ENCODE peak calls at places on chromosomes 7 and 10, in four cellular contexts. X is HepG2, P is K562, F is WTC11. M is an unnamed sample.

GRCh38 chr7:268991-269390 is 21.0 kb upstream of the FOXL3 start:
- DNase-seq in P (no peak), X (no peak), F (no peak), M (no peak)

GRCh38 chr7:116434820-116435341 is 64.7 kb upstream of the CAV2 start:
- DNase-seq in X (no peak), P (no peak), F (no peak), M (no peak)

GRCh38 chr7:15199482-15199881 is 296.9 kb upstream of the DGKB start:
- DNase-seq in X (no peak), P (no peak), F (no peak), M (no peak)

GRCh38 chr10:112783653-112784426 is 166.2 kb upstream of the TCF7L2 start:
- DNase-seq in P (no peak), X (no peak), F (no peak), M (no peak)

GRCh38 chr10:128499956-128500355 is 373.7 kb upstream of the MKI67 start:
- DNase-seq in X (no peak), F (no peak), P (peak), M (no peak)

GRCh38 chr7:47198159-47198558 is 383.8 kb downstream of the TNS3 start:
- DNase-seq in P (no peak), X (no peak), F (no peak), M (no peak)

GRCh38 chr10:28020080-28020860 is 21.4 kb upstream of the ODAD2 start:
- DNase-seq in P (no peak), F (no peak), X (no peak), M (no peak)

GRCh38 chr7:114860196-114860595 is 61.7 kb upstream of the MDFIC start:
- DNase-seq in P (no peak), X (no peak), F (no peak), M (no peak)

GRCh38 chr7:5234852-5235831 is 45.1 kb downstream of the WIPI2 start:
- DNase-seq in P (no peak), X (no peak), F (no peak), M (peak)

GRCh38 chr10:64196638-64197315 is 675.6 kb downstream of the REEP3 start:
- DNase-seq in P (no peak), X (no peak), F (no peak), M (no peak)

GRCh38 chr10:98404571-98405396 is 10.2 kb downstream of the PYROXD2 start:
- DNase-seq in F (no peak), P (no peak), X (no peak), M (no peak)

GRCh38 chr7:44043902-44044301 is 600 bp upstream of the DBNL start:
- DNase-seq in F (no peak), P (no peak), X (no peak), M (no peak)

GRCh38 chr10:70664702-70665195 is 7.6 kb upstream of the ADAMTS14 start:
- DNase-seq in X (peak), F (no peak), P (peak), M (no peak)

GRCh38 chr10:6114758-6115410 is 26.1 kb downstream of the RBM17 start:
- DNase-seq in X (no peak), P (no peak), F (no peak), M (no peak)

GRCh38 chr10:77290528-77291155 is 347.0 kb downstream of the KCNMA1 start:
- DNase-seq in P (no peak), F (no peak), X (no peak), M (no peak)

GRCh38 chr7:47604496-47604890 is 22.6 kb upstream of the TNS3 start:
- DNase-seq in P (no peak), X (no peak), F (no peak), M (no peak)

GRCh38 chr10:89312973-89313372 is 11.1 kb downstream of the IFIT2 start:
- DNase-seq in P (no peak), F (no peak), X (no peak), M (no peak)

GRCh38 chr7:55020481-55020871 is 1.7 kb downstream of the EGFR start:
- DNase-seq in X (no peak), P (no peak), F (no peak), M (no peak)

GRCh38 chr7:3899559-3899991 is 598.5 kb downstream of the SDK1 start:
- DNase-seq in F (no peak), P (no peak), X (no peak), M (no peak)

GRCh38 chr7:129611246-129612111 is at the start of gene NRF1:
- DNase-seq in P (peak), F (peak), X (peak), M (peak)

GRCh38 chr7:102425639-102426267 is 7.6 kb upstream of the ORAI2 start:
- DNase-seq in P (no peak), F (peak), X (no peak), M (peak)

GRCh38 chr10:48612241-48612943 is 7.5 kb upstream of the ARHGAP22 start:
- DNase-seq in F (no peak), X (no peak), P (no peak), M (no peak)

GRCh38 chr7:938546-939185 is 15.8 kb downstream of the ADAP1 start:
- DNase-seq in X (no peak), P (no peak), F (no peak), M (no peak)

GRCh38 chr7:104804696-104805095 is 209.3 kb upstream of the KMT2E start:
- DNase-seq in P (no peak), F (no peak), X (no peak), M (no peak)

GRCh38 chr10:132021504-132022143 is 39.9 kb upstream of the BNIP3 start:
- DNase-seq in X (no peak), P (no peak), F (no peak), M (no peak)

GRCh38 chr10:132753596-132753995 is 32.4 kb downstream of the NKX6-2 start:
- DNase-seq in F (no peak), P (no peak), X (no peak), M (no peak)

GRCh38 chr10:93481213-93481930 is 762 bp downstream of the MYOF start:
- DNase-seq in X (no peak), P (no peak), F (no peak), M (no peak)

GRCh38 chr10:10938676-10939075 is 79.0 kb upstream of the CELF2 start:
- DNase-seq in X (no peak), F (no peak), P (no peak), M (no peak)

GRCh38 chr10:29256531-29256930 is 32.3 kb upstream of the LYZL1 start:
- DNase-seq in P (no peak), X (no peak), F (no peak), M (no peak)

GRCh38 chr10:76998451-76998850 is 639.2 kb downstream of the KCNMA1 start:
- DNase-seq in P (no peak), X (no peak), F (no peak), M (no peak)

GRCh38 chr10:1737222-1738061 is at the start of gene ADARB2:
- DNase-seq in X (no peak), P (no peak), F (peak), M (peak)

GRCh38 chr7:98240961-98241673 is 10.9 kb downstream of the TECPR1 start:
- DNase-seq in X (peak), P (peak), F (peak), M (no peak)

GRCh38 chr7:85261341-85261740 is 74.5 kb upstream of the SEMA3D start:
- DNase-seq in F (no peak), X (no peak), P (no peak), M (no peak)

GRCh38 chr7:33339074-33339805 is 209.9 kb downstream of the BBS9 start:
- DNase-seq in F (no peak), X (no peak), P (no peak), M (no peak)

GRCh38 chr7:33336820-33337219 is 207.5 kb downstream of the BBS9 start:
- DNase-seq in F (no peak), P (no peak), X (no peak), M (peak)

DNA sequence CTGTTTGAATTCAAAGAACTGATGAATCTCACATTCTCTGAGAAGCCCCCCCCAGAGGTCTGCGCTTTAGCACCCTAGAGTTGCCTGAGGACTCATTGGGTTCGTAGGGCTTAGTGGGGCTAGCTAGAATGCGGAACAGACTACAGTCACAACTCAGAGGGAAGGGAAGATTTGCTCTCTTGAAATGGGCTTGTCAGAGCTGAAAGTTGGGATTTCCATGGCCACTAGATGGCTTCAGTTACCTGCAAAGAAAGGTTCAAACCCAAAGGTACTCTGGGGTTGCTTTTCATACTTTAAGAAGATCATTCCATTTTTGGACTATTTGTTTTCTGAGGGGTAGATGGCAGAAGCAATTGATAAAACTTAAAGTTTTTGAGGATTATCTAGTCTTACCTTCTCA is 205.0 kb downstream of the BBS9 start:
- DNase-seq in F (no peak), P (no peak), X (peak), M (no peak)
- TF ChIP-seq CTCF in F (no peak), P (no peak), X (peak), M (peak)

GRCh38 chr7:30252885-30253795 is 31.3 kb upstream of the ZNRF2 start:
- DNase-seq in P (no peak), X (no peak), F (no peak), M (no peak)
- TF ChIP-seq SP1 in P (no peak), X (no peak), F (no peak), M (no peak)

DNA sequence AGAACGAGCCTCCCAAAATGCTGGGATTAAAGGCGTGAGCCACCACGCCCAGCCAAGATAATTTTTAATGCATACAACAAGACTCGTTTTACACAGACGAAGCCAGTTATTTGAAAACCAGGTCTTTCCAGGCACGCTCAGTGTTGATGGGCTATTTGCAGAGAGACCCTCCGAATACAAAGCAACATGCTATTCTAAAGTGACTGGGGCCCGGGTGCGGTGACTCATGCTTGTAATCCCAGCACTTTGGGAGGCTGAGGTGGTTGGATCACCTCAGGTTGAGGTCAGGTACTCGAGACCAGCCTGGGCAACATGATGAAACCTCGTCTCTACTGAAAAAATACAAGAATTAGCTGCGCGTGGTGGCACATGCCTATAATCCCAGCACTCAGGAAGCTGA is 795 bp upstream of the AZGP1 start:
- DNase-seq in F (no peak), P (no peak), X (peak), M (no peak)
- TF ChIP-seq ETV6 in F (no peak), P (no peak), X (no peak), M (no peak)

GRCh38 chr10:33937259-33937658 is 602.8 kb upstream of the NRP1 start:
- DNase-seq in P (no peak), F (no peak), X (no peak), M (no peak)

GRCh38 chr10:33937987-33938386 is 603.5 kb upstream of the NRP1 start:
- DNase-seq in F (no peak), X (no peak), P (no peak), M (no peak)

GRCh38 chr10:33942508-33942907 is 608.0 kb upstream of the NRP1 start:
- DNase-seq in P (no peak), X (no peak), F (no peak), M (no peak)

GRCh38 chr10:33935350-33935749 is 600.9 kb upstream of the NRP1 start:
- DNase-seq in F (no peak), X (no peak), P (no peak), M (no peak)

GRCh38 chr10:33939892-33940291 is 605.4 kb upstream of the NRP1 start:
- DNase-seq in P (no peak), X (no peak), F (peak), M (no peak)
- TF ChIP-seq CTCF in P (no peak), X (no peak), F (no peak), M (no peak)

DNA sequence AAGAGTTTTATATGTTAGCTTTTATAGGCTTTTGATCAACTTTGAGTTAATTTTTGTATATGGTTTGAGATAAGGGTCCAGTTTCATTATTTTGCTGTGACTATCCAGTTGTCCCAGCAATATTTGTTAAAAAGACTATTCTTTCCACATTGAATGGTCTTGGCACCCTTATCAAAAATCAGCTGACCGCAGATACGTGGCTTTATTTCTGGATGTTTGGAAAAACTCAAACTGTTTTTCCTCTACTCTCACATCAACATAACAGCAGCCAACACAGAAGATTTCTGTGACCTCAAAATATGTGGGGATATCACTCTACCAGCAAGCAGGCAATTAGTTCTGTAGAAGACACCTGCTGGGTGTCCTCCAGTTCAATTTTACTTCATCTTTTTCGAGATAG is 116.6 kb upstream of the GLCCI1 start:
- DNase-seq in F (no peak), X (no peak), P (no peak), M (no peak)
- TF ChIP-seq SP1 in F (no peak), X (no peak), P (no peak), M (no peak)

M was measured in GM12878.